ENCODE peak calls at places on chromosome 6, in ten cellular contexts. One of them, this sample, is unnamed.
A peak's percentile ranks its signal among the peaks of the same experiment; 100 is the strongest.

GRCh38 chr6:73624896-73625295 is 28.9 kb downstream of the SLC17A5 start:
- DNase-seq in activated naive CD8-positive, alpha-beta T cell treated with anti-CD3 and anti-CD28 coated beads, Interleukin-2, amount 50 U/mL, for 16 hours: no peak
- DNase-seq in GM03348: no peak
- DNase-seq in ACHN: no peak
- DNase-seq in AG08395: no peak
- DNase-seq in T-helper 1 cell: no peak
- DNase-seq in GM23248: no peak
- DNase-seq in CD4-positive, alpha-beta T cell: no peak
- DNase-seq in skeletal muscle cell: no peak
- DNase-seq in stimulated activated CD8-positive, alpha-beta memory T cell treated with anti-CD3 and anti-CD28 coated beads, Interleukin-7, amount 100 ng/mL, for 1 hour: no peak
- DNase-seq in this sample: no peak

GRCh38 chr6:134372603-134373281 is 54.8 kb upstream of the SGK1 start:
- DNase-seq in activated naive CD8-positive, alpha-beta T cell treated with anti-CD3 and anti-CD28 coated beads, Interleukin-2, amount 50 U/mL, for 16 hours: no peak
- DNase-seq in GM03348: peak; percentile 64
- DNase-seq in ACHN: no peak
- DNase-seq in AG08395: peak; percentile 18
- DNase-seq in T-helper 1 cell: no peak
- DNase-seq in GM23248: peak; percentile 73
- DNase-seq in CD4-positive, alpha-beta T cell: no peak
- DNase-seq in skeletal muscle cell: peak; percentile 87
- DNase-seq in stimulated activated CD8-positive, alpha-beta memory T cell treated with anti-CD3 and anti-CD28 coated beads, Interleukin-7, amount 100 ng/mL, for 1 hour: no peak
- DNase-seq in this sample: no peak

GRCh38 chr6:44542401-44543116 is 155.1 kb downstream of the CDC5L start:
- DNase-seq in activated naive CD8-positive, alpha-beta T cell treated with anti-CD3 and anti-CD28 coated beads, Interleukin-2, amount 50 U/mL, for 16 hours: no peak
- DNase-seq in GM03348: peak; percentile 41
- DNase-seq in ACHN: no peak
- DNase-seq in AG08395: peak; percentile 47
- DNase-seq in T-helper 1 cell: no peak
- DNase-seq in GM23248: peak; percentile 50
- DNase-seq in CD4-positive, alpha-beta T cell: no peak
- DNase-seq in skeletal muscle cell: no peak
- DNase-seq in stimulated activated CD8-positive, alpha-beta memory T cell treated with anti-CD3 and anti-CD28 coated beads, Interleukin-7, amount 100 ng/mL, for 1 hour: no peak
- DNase-seq in this sample: peak; percentile 40

GRCh38 chr6:53112871-53113270 is 35.8 kb downstream of the GCM1 start:
- DNase-seq in activated naive CD8-positive, alpha-beta T cell treated with anti-CD3 and anti-CD28 coated beads, Interleukin-2, amount 50 U/mL, for 16 hours: no peak
- DNase-seq in GM03348: no peak
- DNase-seq in ACHN: no peak
- DNase-seq in AG08395: no peak
- DNase-seq in T-helper 1 cell: no peak
- DNase-seq in GM23248: no peak
- DNase-seq in CD4-positive, alpha-beta T cell: no peak
- DNase-seq in skeletal muscle cell: no peak
- DNase-seq in stimulated activated CD8-positive, alpha-beta memory T cell treated with anti-CD3 and anti-CD28 coated beads, Interleukin-7, amount 100 ng/mL, for 1 hour: no peak
- DNase-seq in this sample: no peak

GRCh38 chr6:34223381-34223963 is 13.2 kb upstream of the HMGA1 start:
- DNase-seq in activated naive CD8-positive, alpha-beta T cell treated with anti-CD3 and anti-CD28 coated beads, Interleukin-2, amount 50 U/mL, for 16 hours: no peak
- DNase-seq in GM03348: no peak
- DNase-seq in ACHN: no peak
- DNase-seq in AG08395: no peak
- DNase-seq in T-helper 1 cell: no peak
- DNase-seq in GM23248: no peak
- DNase-seq in CD4-positive, alpha-beta T cell: no peak
- DNase-seq in skeletal muscle cell: no peak
- DNase-seq in stimulated activated CD8-positive, alpha-beta memory T cell treated with anti-CD3 and anti-CD28 coated beads, Interleukin-7, amount 100 ng/mL, for 1 hour: no peak
- DNase-seq in this sample: no peak

GRCh38 chr6:156517090-156517489 is 260.1 kb upstream of the ARID1B start:
- DNase-seq in activated naive CD8-positive, alpha-beta T cell treated with anti-CD3 and anti-CD28 coated beads, Interleukin-2, amount 50 U/mL, for 16 hours: no peak
- DNase-seq in GM03348: no peak
- DNase-seq in ACHN: no peak
- DNase-seq in AG08395: no peak
- DNase-seq in T-helper 1 cell: no peak
- DNase-seq in GM23248: no peak
- DNase-seq in CD4-positive, alpha-beta T cell: no peak
- DNase-seq in skeletal muscle cell: no peak
- DNase-seq in stimulated activated CD8-positive, alpha-beta memory T cell treated with anti-CD3 and anti-CD28 coated beads, Interleukin-7, amount 100 ng/mL, for 1 hour: no peak
- DNase-seq in this sample: no peak

GRCh38 chr6:91366781-91367180 is 779.9 kb upstream of the MAP3K7 start:
- DNase-seq in activated naive CD8-positive, alpha-beta T cell treated with anti-CD3 and anti-CD28 coated beads, Interleukin-2, amount 50 U/mL, for 16 hours: no peak
- DNase-seq in GM03348: no peak
- DNase-seq in ACHN: no peak
- DNase-seq in AG08395: no peak
- DNase-seq in T-helper 1 cell: no peak
- DNase-seq in GM23248: no peak
- DNase-seq in CD4-positive, alpha-beta T cell: no peak
- DNase-seq in skeletal muscle cell: no peak
- DNase-seq in stimulated activated CD8-positive, alpha-beta memory T cell treated with anti-CD3 and anti-CD28 coated beads, Interleukin-7, amount 100 ng/mL, for 1 hour: no peak
- DNase-seq in this sample: no peak

GRCh38 chr6:89297695-89298351 is 17.3 kb downstream of the GABRR2 start:
- DNase-seq in activated naive CD8-positive, alpha-beta T cell treated with anti-CD3 and anti-CD28 coated beads, Interleukin-2, amount 50 U/mL, for 16 hours: peak; percentile 16
- DNase-seq in GM03348: peak; percentile 78
- DNase-seq in ACHN: peak; percentile 95
- DNase-seq in AG08395: peak; percentile 75
- DNase-seq in T-helper 1 cell: peak; percentile 27
- DNase-seq in GM23248: peak; percentile 89
- DNase-seq in CD4-positive, alpha-beta T cell: peak; percentile 42
- DNase-seq in skeletal muscle cell: peak; percentile 90
- DNase-seq in stimulated activated CD8-positive, alpha-beta memory T cell treated with anti-CD3 and anti-CD28 coated beads, Interleukin-7, amount 100 ng/mL, for 1 hour: peak; percentile 15
- DNase-seq in this sample: no peak

GRCh38 chr6:89321571-89321970 is 6.5 kb upstream of the GABRR2 start:
- DNase-seq in activated naive CD8-positive, alpha-beta T cell treated with anti-CD3 and anti-CD28 coated beads, Interleukin-2, amount 50 U/mL, for 16 hours: no peak
- DNase-seq in GM03348: no peak
- DNase-seq in ACHN: peak; percentile 85
- DNase-seq in AG08395: no peak
- DNase-seq in T-helper 1 cell: no peak
- DNase-seq in GM23248: no peak
- DNase-seq in CD4-positive, alpha-beta T cell: no peak
- DNase-seq in skeletal muscle cell: no peak
- DNase-seq in stimulated activated CD8-positive, alpha-beta memory T cell treated with anti-CD3 and anti-CD28 coated beads, Interleukin-7, amount 100 ng/mL, for 1 hour: no peak
- DNase-seq in this sample: no peak

GRCh38 chr6:31479151-31479932 is 18.6 kb upstream of the MICB start:
- DNase-seq in activated naive CD8-positive, alpha-beta T cell treated with anti-CD3 and anti-CD28 coated beads, Interleukin-2, amount 50 U/mL, for 16 hours: no peak
- DNase-seq in GM03348: no peak
- DNase-seq in ACHN: no peak
- DNase-seq in AG08395: no peak
- DNase-seq in T-helper 1 cell: no peak
- DNase-seq in GM23248: no peak
- DNase-seq in CD4-positive, alpha-beta T cell: no peak
- DNase-seq in skeletal muscle cell: no peak
- DNase-seq in stimulated activated CD8-positive, alpha-beta memory T cell treated with anti-CD3 and anti-CD28 coated beads, Interleukin-7, amount 100 ng/mL, for 1 hour: no peak
- DNase-seq in this sample: no peak

GRCh38 chr6:108497883-108498282 is 62.8 kb upstream of the FOXO3 start:
- DNase-seq in activated naive CD8-positive, alpha-beta T cell treated with anti-CD3 and anti-CD28 coated beads, Interleukin-2, amount 50 U/mL, for 16 hours: no peak
- DNase-seq in GM03348: peak; percentile 43
- DNase-seq in ACHN: peak; percentile 43
- DNase-seq in AG08395: peak; percentile 37
- DNase-seq in T-helper 1 cell: no peak
- DNase-seq in GM23248: peak; percentile 61
- DNase-seq in CD4-positive, alpha-beta T cell: no peak
- DNase-seq in skeletal muscle cell: peak; percentile 23
- DNase-seq in stimulated activated CD8-positive, alpha-beta memory T cell treated with anti-CD3 and anti-CD28 coated beads, Interleukin-7, amount 100 ng/mL, for 1 hour: no peak
- DNase-seq in this sample: peak; percentile 49

GRCh38 chr6:168320661-168321060 is 1.1 kb upstream of the DACT2 start:
- DNase-seq in activated naive CD8-positive, alpha-beta T cell treated with anti-CD3 and anti-CD28 coated beads, Interleukin-2, amount 50 U/mL, for 16 hours: no peak
- DNase-seq in GM03348: no peak
- DNase-seq in ACHN: no peak
- DNase-seq in AG08395: no peak
- DNase-seq in T-helper 1 cell: no peak
- DNase-seq in GM23248: no peak
- DNase-seq in CD4-positive, alpha-beta T cell: no peak
- DNase-seq in skeletal muscle cell: no peak
- DNase-seq in stimulated activated CD8-positive, alpha-beta memory T cell treated with anti-CD3 and anti-CD28 coated beads, Interleukin-7, amount 100 ng/mL, for 1 hour: no peak
- DNase-seq in this sample: no peak

GRCh38 chr6:31351734-31352496 is 5.1 kb downstream of the HLA-B start:
- DNase-seq in activated naive CD8-positive, alpha-beta T cell treated with anti-CD3 and anti-CD28 coated beads, Interleukin-2, amount 50 U/mL, for 16 hours: no peak
- DNase-seq in GM03348: no peak
- DNase-seq in ACHN: no peak
- DNase-seq in AG08395: no peak
- DNase-seq in T-helper 1 cell: peak; percentile 26
- DNase-seq in GM23248: no peak
- DNase-seq in CD4-positive, alpha-beta T cell: no peak
- DNase-seq in skeletal muscle cell: no peak
- DNase-seq in stimulated activated CD8-positive, alpha-beta memory T cell treated with anti-CD3 and anti-CD28 coated beads, Interleukin-7, amount 100 ng/mL, for 1 hour: no peak
- DNase-seq in this sample: no peak

GRCh38 chr6:100228437-100229424 is 234.7 kb upstream of the MCHR2 start:
- DNase-seq in activated naive CD8-positive, alpha-beta T cell treated with anti-CD3 and anti-CD28 coated beads, Interleukin-2, amount 50 U/mL, for 16 hours: no peak
- DNase-seq in GM03348: peak; percentile 91
- DNase-seq in ACHN: no peak
- DNase-seq in AG08395: peak; percentile 67
- DNase-seq in T-helper 1 cell: no peak
- DNase-seq in GM23248: peak; percentile 77
- DNase-seq in CD4-positive, alpha-beta T cell: peak; percentile 30
- DNase-seq in skeletal muscle cell: peak; percentile 39
- DNase-seq in stimulated activated CD8-positive, alpha-beta memory T cell treated with anti-CD3 and anti-CD28 coated beads, Interleukin-7, amount 100 ng/mL, for 1 hour: peak; percentile 7
- DNase-seq in this sample: no peak

This sample was measured in cerebellar cortex.